ENCODE peak calls at places on chromosomes 5 and 9, in five cellular contexts. One of them, this sample, is unnamed.
A peak's percentile ranks its signal among the peaks of the same experiment; 100 is the strongest.

GRCh38 chr9:109986423-109987055 is 206.5 kb downstream of the PALM2AKAP2 start:
- DNase-seq in PC-9: no peak
- DNase-seq in PC-3: peak; percentile 69
- DNase-seq in tibial artery: no peak
- DNase-seq in brain microvascular endothelial cell: peak; percentile 90
- DNase-seq in this sample: no peak

GRCh38 chr5:65032250-65032649 is 263.5 kb downstream of the CWC27 start:
- DNase-seq in PC-3: no peak
- DNase-seq in tibial artery: no peak
- DNase-seq in brain microvascular endothelial cell: peak; percentile 89
- DNase-seq in PC-9: no peak
- DNase-seq in this sample: peak; percentile 89

GRCh38 chr5:150734579-150735384 is 24.0 kb downstream of the DCTN4 start:
- DNase-seq in PC-9: no peak
- DNase-seq in tibial artery: peak; percentile 71
- DNase-seq in brain microvascular endothelial cell: no peak
- DNase-seq in PC-3: peak; percentile 14
- DNase-seq in this sample: no peak

GRCh38 chr5:159459132-159459627 is 128.9 kb upstream of the IL12B start:
- DNase-seq in tibial artery: no peak
- DNase-seq in brain microvascular endothelial cell: no peak
- DNase-seq in PC-3: no peak
- DNase-seq in PC-9: no peak
- DNase-seq in this sample: no peak

GRCh38 chr9:22117511-22118388 is 108.6 kb upstream of the CDKN2B start:
- DNase-seq in tibial artery: no peak
- DNase-seq in PC-3: peak; percentile 74
- DNase-seq in PC-9: no peak
- DNase-seq in brain microvascular endothelial cell: peak; percentile 84
- DNase-seq in this sample: no peak

GRCh38 chr5:32076699-32077695 is 97.1 kb downstream of the GOLPH3 start:
- DNase-seq in PC-9: peak; percentile 47
- DNase-seq in tibial artery: no peak
- DNase-seq in PC-3: peak; percentile 80
- DNase-seq in brain microvascular endothelial cell: peak; percentile 47
- DNase-seq in this sample: peak; percentile 61

GRCh38 chr5:131282235-131282634 is 18.4 kb downstream of the CDC42SE2 start:
- DNase-seq in PC-3: peak; percentile 37
- DNase-seq in brain microvascular endothelial cell: no peak
- DNase-seq in tibial artery: no peak
- DNase-seq in PC-9: no peak
- DNase-seq in this sample: no peak

GRCh38 chr5:76041863-76042262 is 41.3 kb upstream of the SV2C start:
- DNase-seq in tibial artery: no peak
- DNase-seq in PC-9: no peak
- DNase-seq in brain microvascular endothelial cell: no peak
- DNase-seq in PC-3: peak; percentile 6
- DNase-seq in this sample: no peak

GRCh38 chr9:120742951-120743416 is 28.7 kb upstream of the MEGF9 start:
- DNase-seq in PC-9: no peak
- DNase-seq in tibial artery: no peak
- DNase-seq in PC-3: peak; percentile 70
- DNase-seq in brain microvascular endothelial cell: no peak
- DNase-seq in this sample: no peak

GRCh38 chr5:74625742-74626241 is 14.7 kb downstream of the ENC1 start:
- DNase-seq in brain microvascular endothelial cell: peak; percentile 61
- DNase-seq in PC-3: no peak
- DNase-seq in tibial artery: no peak
- DNase-seq in PC-9: no peak
- DNase-seq in this sample: no peak

GRCh38 chr5:71563161-71563560 is 24.0 kb upstream of the MCCC2 start:
- DNase-seq in tibial artery: no peak
- DNase-seq in PC-3: no peak
- DNase-seq in PC-9: no peak
- DNase-seq in brain microvascular endothelial cell: no peak
- DNase-seq in this sample: no peak

GRCh38 chr9:1434082-1434481 is 383.9 kb downstream of the DMRT2 start:
- DNase-seq in PC-9: no peak
- DNase-seq in PC-3: peak; percentile 31
- DNase-seq in tibial artery: no peak
- DNase-seq in brain microvascular endothelial cell: no peak
- DNase-seq in this sample: no peak

GRCh38 chr9:126550891-126551351 is 62.8 kb upstream of the LMX1B start:
- DNase-seq in tibial artery: no peak
- DNase-seq in brain microvascular endothelial cell: no peak
- DNase-seq in PC-3: no peak
- DNase-seq in PC-9: no peak
- DNase-seq in this sample: no peak

GRCh38 chr5:178576591-178577351 is 13.4 kb downstream of the COL23A1 start:
- DNase-seq in PC-9: no peak
- DNase-seq in tibial artery: no peak
- DNase-seq in PC-3: no peak
- DNase-seq in brain microvascular endothelial cell: no peak
- DNase-seq in this sample: no peak

GRCh38 chr9:88443480-88444113 is 55.4 kb downstream of the SPIN1 start:
- DNase-seq in tibial artery: no peak
- DNase-seq in PC-3: no peak
- DNase-seq in brain microvascular endothelial cell: no peak
- DNase-seq in PC-9: no peak
- DNase-seq in this sample: no peak

GRCh38 chr5:136308396-136308795 is 56.9 kb downstream of the TRPC7 start:
- DNase-seq in PC-9: no peak
- DNase-seq in brain microvascular endothelial cell: no peak
- DNase-seq in tibial artery: no peak
- DNase-seq in PC-3: peak; percentile 9
- DNase-seq in this sample: no peak

GRCh38 chr9:129724456-129725190 is 28.2 kb downstream of the PTGES start:
- DNase-seq in tibial artery: no peak
- DNase-seq in PC-3: no peak
- DNase-seq in PC-9: no peak
- DNase-seq in brain microvascular endothelial cell: no peak
- DNase-seq in this sample: no peak

GRCh38 chr5:141934099-141934844 is 10.6 kb downstream of the DELE1 start:
- DNase-seq in PC-3: no peak
- DNase-seq in tibial artery: peak; percentile 86
- DNase-seq in brain microvascular endothelial cell: no peak
- DNase-seq in PC-9: no peak
- DNase-seq in this sample: peak; percentile 78

GRCh38 chr9:127109212-127109711 is 13.2 kb downstream of the ANGPTL2 start:
- DNase-seq in PC-9: no peak
- DNase-seq in PC-3: peak; percentile 31
- DNase-seq in tibial artery: no peak
- DNase-seq in brain microvascular endothelial cell: no peak
- DNase-seq in this sample: no peak

GRCh38 chr9:17005085-17005484 is 129.8 kb upstream of the CNTLN start:
- DNase-seq in tibial artery: peak; percentile 72
- DNase-seq in PC-9: peak; percentile 19
- DNase-seq in PC-3: peak; percentile 34
- DNase-seq in brain microvascular endothelial cell: peak; percentile 72
- DNase-seq in this sample: peak; percentile 88

GRCh38 chr9:116792271-116792670 is 105.2 kb downstream of the TRIM32 start:
- DNase-seq in PC-3: no peak
- DNase-seq in brain microvascular endothelial cell: no peak
- DNase-seq in PC-9: no peak
- DNase-seq in tibial artery: no peak
- DNase-seq in this sample: no peak

GRCh38 chr9:95138474-95138873 is 179.0 kb downstream of the FANCC start:
- DNase-seq in brain microvascular endothelial cell: no peak
- DNase-seq in PC-3: peak; percentile 67
- DNase-seq in tibial artery: no peak
- DNase-seq in PC-9: no peak
- DNase-seq in this sample: peak; percentile 16

GRCh38 chr9:134778841-134779411 is 101.7 kb upstream of the FCN2 start:
- DNase-seq in PC-9: peak; percentile 75
- DNase-seq in brain microvascular endothelial cell: peak; percentile 36
- DNase-seq in tibial artery: peak; percentile 86
- DNase-seq in PC-3: peak; percentile 60
- DNase-seq in this sample: peak; percentile 31

GRCh38 chr9:100167912-100168775 is 69.1 kb downstream of the INVS start:
- DNase-seq in PC-9: no peak
- DNase-seq in brain microvascular endothelial cell: peak; percentile 55
- DNase-seq in tibial artery: no peak
- DNase-seq in PC-3: no peak
- DNase-seq in this sample: no peak

GRCh38 chr5:56481147-56481997 is 248.2 kb upstream of the ANKRD55 start:
- DNase-seq in tibial artery: peak; percentile 69
- DNase-seq in PC-3: peak; percentile 1
- DNase-seq in PC-9: peak; percentile 34
- DNase-seq in brain microvascular endothelial cell: peak; percentile 27
- DNase-seq in this sample: peak; percentile 23

GRCh38 chr5:60340965-60341471 is 358.9 kb downstream of the DEPDC1B start:
- DNase-seq in brain microvascular endothelial cell: no peak
- DNase-seq in tibial artery: no peak
- DNase-seq in PC-9: no peak
- DNase-seq in PC-3: no peak
- DNase-seq in this sample: no peak

GRCh38 chr5:153400931-153401330 is 89.5 kb upstream of the GRIA1 start:
- DNase-seq in brain microvascular endothelial cell: no peak
- DNase-seq in PC-3: peak; percentile 7
- DNase-seq in PC-9: no peak
- DNase-seq in tibial artery: no peak
- DNase-seq in this sample: no peak

GRCh38 chr5:146474040-146474439 is 26.9 kb downstream of the TCERG1 start:
- DNase-seq in tibial artery: no peak
- DNase-seq in PC-9: no peak
- DNase-seq in PC-3: no peak
- DNase-seq in brain microvascular endothelial cell: no peak
- DNase-seq in this sample: no peak

GRCh38 chr5:24042688-24043087 is 535.3 kb downstream of the PRDM9 start:
- DNase-seq in PC-3: no peak
- DNase-seq in tibial artery: no peak
- DNase-seq in brain microvascular endothelial cell: no peak
- DNase-seq in PC-9: no peak
- DNase-seq in this sample: no peak

GRCh38 chr5:93250431-93250830 is 330.6 kb downstream of the NR2F1-AS1 start:
- DNase-seq in brain microvascular endothelial cell: no peak
- DNase-seq in tibial artery: no peak
- DNase-seq in PC-9: no peak
- DNase-seq in PC-3: no peak
- DNase-seq in this sample: no peak
- H3K4me3 ChIP-seq in brain microvascular endothelial cell: peak overlapping the region; percentile 1
- H3K4me3 ChIP-seq in tibial artery: no peak overlapping the region
- H3K4me3 ChIP-seq in PC-9: peak overlapping the region; percentile 47
- H3K4me3 ChIP-seq in PC-3: peak overlapping the region; percentile 40
- H3K4me3 ChIP-seq in this sample: peak overlapping the region; percentile 27

GRCh38 chr5:176952531-176953193 is 53.5 kb upstream of the HK3 start:
- DNase-seq in tibial artery: no peak
- DNase-seq in brain microvascular endothelial cell: no peak
- DNase-seq in PC-9: no peak
- DNase-seq in PC-3: no peak
- DNase-seq in this sample: no peak
- H3K36me3 ChIP-seq in tibial artery: peaks cover 45% of the 10 kb centered on the region
- H3K36me3 ChIP-seq in brain microvascular endothelial cell: peaks cover 31% of the 10 kb centered on the region
- H3K36me3 ChIP-seq in PC-9: peaks cover 29% of the 10 kb centered on the region
- H3K36me3 ChIP-seq in PC-3: peaks cover 28% of the 10 kb centered on the region
- H3K36me3 ChIP-seq in this sample: peaks cover 64% of the 10 kb centered on the region

GRCh38 chr9:91777437-91777836 is 172.6 kb downstream of the ROR2 start:
- DNase-seq in tibial artery: no peak
- DNase-seq in PC-9: no peak
- DNase-seq in PC-3: no peak
- DNase-seq in brain microvascular endothelial cell: peak; percentile 45
- DNase-seq in this sample: no peak

GRCh38 chr9:91776409-91777365 is 173.3 kb downstream of the ROR2 start:
- DNase-seq in tibial artery: no peak
- DNase-seq in PC-9: no peak
- DNase-seq in brain microvascular endothelial cell: peak; percentile 12
- DNase-seq in PC-3: no peak
- DNase-seq in this sample: no peak

GRCh38 chr9:91773166-91773565 is 176.9 kb downstream of the ROR2 start:
- DNase-seq in tibial artery: no peak
- DNase-seq in PC-3: no peak
- DNase-seq in brain microvascular endothelial cell: no peak
- DNase-seq in PC-9: no peak
- DNase-seq in this sample: no peak

GRCh38 chr9:91775708-91776028 is 174.4 kb downstream of the ROR2 start:
- DNase-seq in PC-9: no peak
- DNase-seq in PC-3: no peak
- DNase-seq in tibial artery: no peak
- DNase-seq in brain microvascular endothelial cell: no peak
- DNase-seq in this sample: no peak

DNA sequence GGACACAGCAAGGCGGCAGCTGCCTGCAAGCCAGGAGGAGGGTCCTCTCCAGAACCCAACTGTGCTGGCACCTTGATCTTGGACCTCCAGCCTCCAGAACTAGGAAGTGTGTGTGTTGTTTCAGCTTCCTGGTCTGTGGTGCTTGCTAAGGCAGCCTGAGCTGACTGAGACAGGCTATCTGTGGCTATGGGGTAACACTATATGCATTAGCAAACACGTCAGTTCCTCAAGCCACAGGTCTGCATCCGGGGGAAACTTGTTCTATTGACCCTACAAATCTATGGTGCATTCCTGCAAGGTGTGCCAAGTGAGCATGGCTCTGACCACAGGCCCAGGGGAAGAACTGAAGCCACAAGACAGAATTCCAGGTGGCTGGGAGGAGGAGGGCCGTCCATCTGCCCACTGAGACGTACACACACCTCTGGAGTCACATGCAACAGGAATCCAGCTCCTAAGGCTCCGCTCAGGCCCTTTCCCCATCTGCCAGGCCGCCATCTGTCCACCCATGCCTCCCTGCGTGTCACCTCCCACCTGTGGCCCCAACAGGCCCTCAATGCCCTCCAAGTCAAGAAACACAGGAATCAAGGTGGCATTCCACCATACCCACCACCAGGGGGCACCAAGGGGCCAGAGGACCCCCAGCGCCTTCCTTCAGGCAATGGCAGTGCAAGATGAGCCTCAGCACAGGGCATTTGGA is 174.9 kb downstream of the ROR2 start:
- DNase-seq in brain microvascular endothelial cell: peak; percentile 39
- DNase-seq in PC-9: peak; percentile 50
- DNase-seq in PC-3: peak; percentile 62
- DNase-seq in tibial artery: no peak
- DNase-seq in this sample: peak; percentile 47
- H3K27me3 ChIP-seq in brain microvascular endothelial cell: no peaks in the 10 kb centered on the region
- H3K27me3 ChIP-seq in PC-9: peaks cover 85% of the 10 kb centered on the region
- H3K27me3 ChIP-seq in PC-3: peaks cover 57% of the 10 kb centered on the region
- H3K27me3 ChIP-seq in tibial artery: no peaks in the 10 kb centered on the region
- H3K27me3 ChIP-seq in this sample: no peaks in the 10 kb centered on the region

GRCh38 chr5:44443172-44443571 is 54.0 kb upstream of the FGF10 start:
- DNase-seq in tibial artery: no peak
- DNase-seq in PC-9: no peak
- DNase-seq in brain microvascular endothelial cell: no peak
- DNase-seq in PC-3: no peak
- DNase-seq in this sample: no peak

GRCh38 chr5:44441460-44441859 is 52.2 kb upstream of the FGF10 start:
- DNase-seq in tibial artery: no peak
- DNase-seq in PC-3: no peak
- DNase-seq in brain microvascular endothelial cell: no peak
- DNase-seq in PC-9: no peak
- DNase-seq in this sample: no peak

DNA sequence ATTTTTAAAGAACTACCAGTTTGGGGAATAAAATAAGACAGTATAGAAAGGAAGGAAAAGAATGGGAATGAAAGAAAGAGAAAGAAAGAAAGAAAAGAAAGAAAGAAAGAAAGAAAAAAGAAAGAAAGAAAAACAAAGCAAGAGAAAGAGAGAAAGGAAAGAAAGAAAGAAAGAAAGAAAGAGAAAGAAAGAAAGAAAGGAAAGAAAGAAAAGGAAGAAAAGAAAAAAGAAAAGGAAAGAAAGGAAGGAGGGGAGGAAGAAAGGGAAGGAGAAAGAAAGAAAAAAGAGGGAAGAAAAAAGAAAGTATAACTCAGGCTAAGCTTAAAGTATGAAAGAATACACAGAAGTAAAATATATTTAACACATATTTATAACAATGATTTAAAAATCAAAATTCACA is 51.0 kb upstream of the FGF10 start:
- DNase-seq in PC-9: no peak
- DNase-seq in PC-3: no peak
- DNase-seq in tibial artery: no peak
- DNase-seq in brain microvascular endothelial cell: no peak
- DNase-seq in this sample: no peak
- H3K4me3 ChIP-seq in PC-9: no peak overlapping the region
- H3K4me3 ChIP-seq in PC-3: no peak overlapping the region
- H3K4me3 ChIP-seq in tibial artery: no peak overlapping the region
- H3K4me3 ChIP-seq in brain microvascular endothelial cell: no peak overlapping the region
- H3K4me3 ChIP-seq in this sample: no peak overlapping the region

This sample was measured in MG63.